ENCODE peak calls at places on chromosomes 6 and 20, in six cellular contexts. One of them, this sample, is unnamed.

GRCh38 chr20:5835870-5836269 is 85.7 kb downstream of the SHLD1 start:
- DNase-seq in retinal pigment epithelial cell: no peak
- DNase-seq in NCI-H1105: no peak
- DNase-seq in EL: no peak
- DNase-seq in SIG-M5: no peak
- DNase-seq in GM23248: peak; percentile 66
- DNase-seq in this sample: peak; percentile 72

GRCh38 chr20:59153355-59153681 is 10.3 kb upstream of the ZNF831 start:
- DNase-seq in retinal pigment epithelial cell: no peak
- DNase-seq in NCI-H1105: no peak
- DNase-seq in EL: no peak
- DNase-seq in SIG-M5: no peak
- DNase-seq in GM23248: no peak
- DNase-seq in this sample: no peak

GRCh38 chr6:74899416-74899815 is 306.4 kb downstream of the COL12A1 start:
- DNase-seq in retinal pigment epithelial cell: no peak
- DNase-seq in NCI-H1105: no peak
- DNase-seq in EL: peak; percentile 55
- DNase-seq in SIG-M5: no peak
- DNase-seq in GM23248: peak; percentile 41
- DNase-seq in this sample: no peak

GRCh38 chr6:154937306-154938244 is 57.5 kb upstream of the TIAM2 start:
- DNase-seq in retinal pigment epithelial cell: no peak
- DNase-seq in NCI-H1105: no peak
- DNase-seq in EL: no peak
- DNase-seq in SIG-M5: no peak
- DNase-seq in GM23248: no peak
- DNase-seq in this sample: peak; percentile 77

GRCh38 chr6:157440162-157440561 is 59.2 kb downstream of the ZDHHC14 start:
- DNase-seq in retinal pigment epithelial cell: no peak
- DNase-seq in NCI-H1105: no peak
- DNase-seq in EL: no peak
- DNase-seq in SIG-M5: no peak
- DNase-seq in GM23248: no peak
- DNase-seq in this sample: no peak

GRCh38 chr6:136927313-136927712 is 5.2 kb downstream of the SLC35D3 start:
- DNase-seq in retinal pigment epithelial cell: no peak
- DNase-seq in NCI-H1105: no peak
- DNase-seq in EL: peak; percentile 6
- DNase-seq in SIG-M5: no peak
- DNase-seq in GM23248: no peak
- DNase-seq in this sample: peak; percentile 31

GRCh38 chr6:169225887-169226286 is 27.8 kb downstream of the THBS2 start:
- DNase-seq in retinal pigment epithelial cell: no peak
- DNase-seq in NCI-H1105: no peak
- DNase-seq in EL: no peak
- DNase-seq in SIG-M5: no peak
- DNase-seq in GM23248: no peak
- DNase-seq in this sample: no peak

GRCh38 chr6:167238694-167239467 is 52.2 kb upstream of the UNC93A start:
- DNase-seq in retinal pigment epithelial cell: no peak
- DNase-seq in NCI-H1105: peak; percentile 19
- DNase-seq in EL: no peak
- DNase-seq in SIG-M5: no peak
- DNase-seq in GM23248: no peak
- DNase-seq in this sample: peak; percentile 36

GRCh38 chr20:32236048-32236533 is 28.4 kb downstream of the POFUT1 start:
- DNase-seq in retinal pigment epithelial cell: no peak
- DNase-seq in NCI-H1105: no peak
- DNase-seq in EL: no peak
- DNase-seq in SIG-M5: no peak
- DNase-seq in GM23248: no peak
- DNase-seq in this sample: no peak

GRCh38 chr6:13494137-13494536 is 6.7 kb upstream of the GFOD1 start:
- DNase-seq in retinal pigment epithelial cell: no peak
- DNase-seq in NCI-H1105: no peak
- DNase-seq in EL: peak; percentile 34
- DNase-seq in SIG-M5: no peak
- DNase-seq in GM23248: no peak
- DNase-seq in this sample: no peak

GRCh38 chr6:48069280-48069679 is 41.7 kb downstream of the PTCHD4 start:
- DNase-seq in retinal pigment epithelial cell: no peak
- DNase-seq in NCI-H1105: no peak
- DNase-seq in EL: peak; percentile 13
- DNase-seq in SIG-M5: no peak
- DNase-seq in GM23248: peak; percentile 25
- DNase-seq in this sample: peak; percentile 48

GRCh38 chr6:97282238-97282725 is 734 bp downstream of the MMS22L start:
- DNase-seq in retinal pigment epithelial cell: no peak
- DNase-seq in NCI-H1105: no peak
- DNase-seq in EL: peak; percentile 14
- DNase-seq in SIG-M5: no peak
- DNase-seq in GM23248: peak; percentile 38
- DNase-seq in this sample: peak; percentile 34

GRCh38 chr6:120871416-120872261 is 462.6 kb downstream of the TBC1D32 start:
- DNase-seq in retinal pigment epithelial cell: no peak
- DNase-seq in NCI-H1105: peak; percentile 37
- DNase-seq in EL: no peak
- DNase-seq in SIG-M5: no peak
- DNase-seq in GM23248: no peak
- DNase-seq in this sample: peak; percentile 26

GRCh38 chr20:37161830-37162549 is 17.1 kb upstream of the RPN2 start:
- DNase-seq in retinal pigment epithelial cell: no peak
- DNase-seq in NCI-H1105: no peak
- DNase-seq in EL: no peak
- DNase-seq in SIG-M5: no peak
- DNase-seq in GM23248: peak; percentile 8
- DNase-seq in this sample: no peak

GRCh38 chr6:24667378-24667803 is 514 bp downstream of the ACOT13 start:
- DNase-seq in retinal pigment epithelial cell: no peak
- DNase-seq in NCI-H1105: no peak
- DNase-seq in EL: no peak
- DNase-seq in SIG-M5: no peak
- DNase-seq in GM23248: peak; percentile 57
- DNase-seq in this sample: peak; percentile 78

GRCh38 chr20:37299718-37300529 is 10.5 kb downstream of the MANBAL start:
- DNase-seq in retinal pigment epithelial cell: no peak
- DNase-seq in NCI-H1105: no peak
- DNase-seq in EL: peak; percentile 32
- DNase-seq in SIG-M5: no peak
- DNase-seq in GM23248: peak; percentile 82
- DNase-seq in this sample: no peak

GRCh38 chr6:43883698-43884659 is 114.0 kb downstream of the VEGFA start:
- DNase-seq in retinal pigment epithelial cell: no peak
- DNase-seq in NCI-H1105: no peak
- DNase-seq in EL: no peak
- DNase-seq in SIG-M5: peak; percentile 25
- DNase-seq in GM23248: no peak
- DNase-seq in this sample: peak; percentile 83

GRCh38 chr6:143139239-143139784 is 78.6 kb downstream of the AIG1 start:
- DNase-seq in retinal pigment epithelial cell: no peak
- DNase-seq in NCI-H1105: no peak
- DNase-seq in EL: no peak
- DNase-seq in SIG-M5: no peak
- DNase-seq in GM23248: peak; percentile 73
- DNase-seq in this sample: no peak

GRCh38 chr6:6646859-6647258 is 58.3 kb downstream of the LY86 start:
- DNase-seq in retinal pigment epithelial cell: no peak
- DNase-seq in NCI-H1105: no peak
- DNase-seq in EL: no peak
- DNase-seq in SIG-M5: no peak
- DNase-seq in GM23248: no peak
- DNase-seq in this sample: no peak

GRCh38 chr20:63191400-63191799 is 24.5 kb downstream of the YTHDF1 start:
- DNase-seq in retinal pigment epithelial cell: peak; percentile 42
- DNase-seq in NCI-H1105: peak; percentile 98
- DNase-seq in EL: no peak
- DNase-seq in SIG-M5: no peak
- DNase-seq in GM23248: no peak
- DNase-seq in this sample: peak; percentile 85

GRCh38 chr6:65989676-65990075 is 282.6 kb upstream of the EYS start:
- DNase-seq in retinal pigment epithelial cell: no peak
- DNase-seq in NCI-H1105: no peak
- DNase-seq in EL: no peak
- DNase-seq in SIG-M5: no peak
- DNase-seq in GM23248: no peak
- DNase-seq in this sample: peak; percentile 26

GRCh38 chr6:13305256-13305650 is 23.1 kb downstream of the TBC1D7 start:
- DNase-seq in retinal pigment epithelial cell: no peak
- DNase-seq in NCI-H1105: no peak
- DNase-seq in EL: no peak
- DNase-seq in SIG-M5: no peak
- DNase-seq in GM23248: no peak
- DNase-seq in this sample: no peak